ENCODE peak calls at places on chromosome 7, in five cellular contexts. Y is esophagus squamous epithelium, T is upper lobe of right lung, Z is lower leg skin, P is pancreas. Q is an unnamed sample.

GRCh38 chr7:94212160-94212559 is 182.5 kb upstream of the COL1A2 start:
- DNase-seq in P (no peak), Z (no peak), Y (no peak), T (no peak), Q (no peak)

GRCh38 chr7:2954433-2954853 is 89.2 kb downstream of the CARD11 start:
- DNase-seq in Z (peak), P (no peak), Y (no peak), T (peak), Q (no peak)

GRCh38 chr7:50792342-50793114 is 9.8 kb upstream of the GRB10 start:
- DNase-seq in Z (no peak), Y (no peak), T (peak), P (peak), Q (no peak)

GRCh38 chr7:19749658-19750057 is 23.8 kb downstream of the TMEM196 start:
- DNase-seq in Z (no peak), T (no peak), Y (no peak), P (no peak), Q (no peak)

GRCh38 chr7:131843862-131844261 is 287.4 kb upstream of the PODXL start:
- DNase-seq in P (no peak), T (no peak), Z (no peak), Y (no peak), Q (no peak)

GRCh38 chr7:49669692-49670260 is 103.7 kb upstream of the VWC2 start:
- DNase-seq in P (no peak), T (no peak), Y (no peak), Z (no peak), Q (no peak)

GRCh38 chr7:69799990-69800389 is 201.7 kb downstream of the AUTS2 start:
- DNase-seq in Z (no peak), Y (no peak), P (no peak), T (no peak), Q (no peak)

GRCh38 chr7:40093631-40094350 is 40.6 kb downstream of the MPLKIP start:
- DNase-seq in Z (no peak), Y (no peak), P (no peak), T (no peak), Q (no peak)

GRCh38 chr7:17307033-17307432 is 8.6 kb downstream of the AHR start:
- DNase-seq in Y (no peak), Z (no peak), T (no peak), P (peak), Q (no peak)

GRCh38 chr7:51062222-51062987 is 254.2 kb downstream of the COBL start:
- DNase-seq in T (peak), P (no peak), Z (peak), Y (no peak), Q (no peak)

GRCh38 chr7:27105161-27106122 is 3.0 kb upstream of the HOXA2 start:
- DNase-seq in P (no peak), T (no peak), Y (no peak), Z (no peak), Q (no peak)

GRCh38 chr7:100177040-100178001 is at the start of the genes GPC2 and STAG3:
- DNase-seq in Z (peak), T (peak), P (peak), Y (peak), Q (peak)

GRCh38 chr7:157438121-157439025 is 101.6 kb downstream of the DNAJB6 start:
- DNase-seq in Z (peak), Y (no peak), T (peak), P (no peak), Q (no peak)

GRCh38 chr7:69228212-69228811 is 370.0 kb upstream of the AUTS2 start:
- DNase-seq in Y (no peak), P (no peak), Z (peak), T (no peak), Q (no peak)

GRCh38 chr7:156638443-156639077 is 2.0 kb upstream of the RNF32 start:
- DNase-seq in T (no peak), Z (no peak), Y (no peak), P (no peak), Q (no peak)

GRCh38 chr7:36348256-36348655 is 41.4 kb upstream of the ANLN start:
- DNase-seq in Z (no peak), Y (no peak), P (no peak), T (no peak), Q (no peak)

GRCh38 chr7:137538361-137538762 is 194.8 kb upstream of the PTN start:
- DNase-seq in Y (no peak), Z (no peak), P (no peak), T (no peak), Q (no peak)

GRCh38 chr7:132177708-132178392 is 398.4 kb downstream of the PLXNA4 start:
- DNase-seq in P (no peak), T (no peak), Z (no peak), Y (no peak), Q (no peak)

GRCh38 chr7:105524840-105525239 is 2.8 kb upstream of the PUS7 start:
- DNase-seq in Y (no peak), P (no peak), Z (peak), T (no peak), Q (no peak)

GRCh38 chr7:83119002-83119358 is 43.7 kb downstream of the PCLO start:
- DNase-seq in P (no peak), Y (no peak), T (no peak), Z (no peak), Q (no peak)

GRCh38 chr7:26620352-26620751 is 244.0 kb downstream of the SKAP2 start:
- DNase-seq in T (no peak), Z (peak), Y (no peak), P (no peak), Q (no peak)

GRCh38 chr7:142611566-142612250 is 137.6 kb upstream of the PRSS1 start:
- DNase-seq in P (no peak), Z (no peak), T (no peak), Y (no peak), Q (no peak)

GRCh38 chr7:151736403-151736909 is 140.5 kb downstream of the PRKAG2 start:
- DNase-seq in Y (no peak), Z (peak), T (no peak), P (peak), Q (no peak)

GRCh38 chr7:79789584-79790345 is 336.3 kb upstream of the MAGI2 start:
- DNase-seq in Z (no peak), Y (no peak), T (no peak), P (no peak), Q (no peak)

GRCh38 chr7:5296627-5297226 is 14.0 kb downstream of the SLC29A4 start:
- DNase-seq in Z (no peak), T (no peak), P (no peak), Y (no peak), Q (peak)

GRCh38 chr7:18939771-18940576 is 177.5 kb downstream of the TWIST1 start:
- DNase-seq in P (no peak), Y (no peak), T (no peak), Z (no peak), Q (no peak)

GRCh38 chr7:98250789-98251188 is 1.2 kb downstream of the TECPR1 start:
- DNase-seq in Y (no peak), P (no peak), Z (no peak), T (no peak), Q (peak)

GRCh38 chr7:16063241-16063640 is 358.1 kb downstream of the CRPPA start:
- DNase-seq in P (no peak), Z (no peak), Y (no peak), T (no peak), Q (no peak)
- H3K4me3 ChIP-seq in P (no peak), Z (no peak), Y (no peak), T (no peak), Q (no peak)

GRCh38 chr7:38373155-38373554 is 99.7 kb upstream of the TARP start:
- DNase-seq in P (no peak), Y (no peak), Z (no peak), T (no peak), Q (no peak)
- H3K4me3 ChIP-seq in P (no peak), Y (no peak), Z (no peak), T (no peak), Q (no peak)

GRCh38 chr7:111559665-111560064 is 2.6 kb downstream of the IMMP2L start:
- DNase-seq in T (no peak), Z (no peak), Y (no peak), P (no peak), Q (no peak)

GRCh38 chr7:111561909-111562732 is at the start of gene IMMP2L:
- DNase-seq in Y (peak), P (peak), T (peak), Z (peak), Q (peak)

GRCh38 chr7:111561659-111561908 is 708 bp downstream of the IMMP2L start:
- DNase-seq in Y (no peak), T (no peak), Z (no peak), P (no peak), Q (no peak)

GRCh38 chr7:111558948-111559347 is 3.3 kb downstream of the IMMP2L start:
- DNase-seq in Z (no peak), T (no peak), Y (no peak), P (no peak), Q (no peak)

GRCh38 chr7:111560773-111561658 is 1.3 kb downstream of the IMMP2L start:
- DNase-seq in P (peak), Z (no peak), T (no peak), Y (no peak), Q (no peak)
- H3K4me3 ChIP-seq in P (peak), Z (no peak), T (peak), Y (peak), Q (peak)

DNA sequence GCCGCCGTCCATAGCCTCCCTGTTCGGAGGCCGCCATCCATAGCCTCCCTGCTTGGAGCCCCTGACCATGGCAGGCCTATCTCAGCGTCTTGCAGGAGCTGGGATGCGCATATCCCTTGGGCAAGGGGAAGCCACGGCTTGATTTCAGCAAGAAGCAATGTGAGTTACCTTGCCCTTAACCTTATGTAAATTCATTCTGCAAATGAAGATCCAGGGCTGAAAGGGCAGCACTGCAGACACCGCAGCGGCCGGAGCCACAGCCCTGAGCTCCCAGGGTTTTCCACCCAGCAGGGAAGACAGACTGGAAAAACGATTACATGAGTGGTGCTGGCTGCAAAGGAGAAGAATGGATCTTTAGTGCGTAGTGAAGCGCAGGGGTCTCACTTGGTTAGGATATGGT is 95.8 kb downstream of the SEC61G start:
- DNase-seq in Z (no peak), Y (no peak), T (no peak), P (no peak), Q (no peak)
- H3K4me3 ChIP-seq in Z (no peak), Y (no peak), T (no peak), P (no peak), Q (no peak)

DNA sequence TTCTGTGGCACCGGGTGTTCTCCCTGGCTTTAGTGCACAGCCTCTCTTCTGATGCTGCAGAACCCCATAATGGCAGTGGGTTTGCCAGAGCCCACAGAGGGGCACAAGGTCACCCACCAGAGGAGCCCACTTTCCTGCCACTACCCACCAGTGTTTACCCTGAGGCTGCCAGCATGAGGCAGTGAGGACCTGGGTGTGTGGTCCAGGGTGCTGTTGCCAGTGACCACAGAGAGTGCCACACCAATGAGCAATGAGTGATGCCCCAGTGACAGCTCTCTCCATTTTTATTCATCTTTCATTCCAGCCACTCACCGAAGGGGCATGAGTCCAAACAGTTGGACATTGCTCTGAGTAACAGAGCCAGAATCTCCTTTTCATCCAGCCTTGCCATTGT is 34.8 kb downstream of the MTURN start:
- DNase-seq in T (no peak), Z (no peak), P (no peak), Y (no peak), Q (no peak)
- H3K4me3 ChIP-seq in T (no peak), Z (no peak), P (no peak), Y (no peak), Q (no peak)

DNA sequence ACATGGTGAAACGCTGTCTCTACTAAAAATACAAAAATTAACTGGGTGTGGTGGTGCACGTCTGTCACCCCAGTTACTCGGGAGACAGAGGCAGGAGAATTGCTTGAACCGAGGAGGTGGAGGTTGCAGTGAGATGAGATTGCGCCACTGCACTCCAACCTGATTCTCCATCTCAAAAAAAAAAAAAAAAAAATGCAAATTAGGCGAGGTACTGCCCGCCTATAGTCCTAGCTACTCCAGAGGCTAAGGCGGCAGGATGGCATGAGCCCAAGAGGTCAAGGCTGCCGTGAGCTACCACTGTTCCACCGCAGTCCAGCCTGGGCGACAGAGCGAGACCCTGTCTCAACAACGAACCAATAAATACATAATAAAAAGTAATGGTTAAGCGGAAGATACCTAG is 1.1 kb upstream of the EIF4H start:
- DNase-seq in Y (no peak), T (peak), P (no peak), Z (no peak), Q (no peak)
- H3K4me3 ChIP-seq in Y (peak), T (peak), P (no peak), Z (no peak), Q (peak)

DNA sequence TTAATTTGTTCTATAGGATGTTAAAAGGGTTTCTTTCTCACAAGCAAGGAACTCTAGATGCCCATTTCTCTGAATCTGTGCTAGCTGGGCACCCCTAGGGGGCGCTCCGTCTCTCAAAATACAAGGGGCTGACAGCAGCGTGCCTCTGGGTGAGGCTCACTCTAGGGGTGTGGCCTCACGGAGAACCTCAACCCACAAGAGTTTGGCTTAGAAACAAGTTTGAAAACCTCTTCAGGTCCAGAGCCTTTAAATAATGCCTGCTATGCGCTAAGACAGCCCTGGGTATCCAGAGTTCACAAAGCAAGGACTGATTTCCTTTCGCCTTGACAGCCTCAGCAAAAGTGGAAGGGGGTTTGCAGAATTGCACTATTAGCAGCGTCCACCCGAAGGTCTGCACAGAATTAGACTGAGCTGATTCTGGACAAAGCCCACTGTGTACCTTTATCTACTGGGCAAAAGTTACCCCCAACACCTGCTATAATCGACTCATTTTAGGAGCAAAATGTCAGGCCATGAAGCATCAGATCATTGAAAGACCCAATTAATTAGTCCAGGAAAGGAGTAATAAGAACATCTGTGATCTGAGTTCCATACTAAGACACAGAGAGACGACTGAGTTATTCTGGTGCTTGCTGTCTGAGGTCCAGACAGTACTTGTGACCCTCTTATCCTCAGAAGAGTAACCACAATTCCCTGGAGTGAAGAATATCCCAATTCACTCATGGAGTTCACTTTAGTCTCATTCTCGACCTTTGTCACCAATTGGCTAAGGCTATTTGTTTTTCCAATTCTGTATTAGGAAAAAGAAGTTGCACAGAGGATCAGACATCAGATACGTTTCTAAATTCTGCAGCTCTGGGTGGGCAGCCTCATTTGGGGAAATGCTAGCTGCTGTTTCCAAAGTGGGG is 574 bp upstream of the CPED1 start:
- DNase-seq in T (peak), P (peak), Z (peak), Y (peak), Q (peak)
- H3K4me3 ChIP-seq in T (peak), P (peak), Z (peak), Y (peak), Q (peak)

Q was measured in effector memory CD4-positive, alpha-beta T cell.